ENCODE peak calls at places on chromosomes 5 and 9, in seven cellular contexts. W, C, L, H, Y, M and Q are unnamed samples.

GRCh38 chr9:35703906-35704672 is 14.4 kb upstream of the TPM2 start:
- DNase-seq in Y (no peak), W (no peak), M (no peak), C (no peak), H (no peak), L (no peak), Q (no peak)

GRCh38 chr5:17305964-17306725 is 88.7 kb downstream of the BASP1 start:
- DNase-seq in C (no peak), W (no peak), Y (no peak), H (no peak), L (peak; percentile 84), M (peak; percentile 72), Q (peak; percentile 64)

GRCh38 chr9:33164138-33164809 is 2.9 kb downstream of the B4GALT1 start:
- DNase-seq in C (no peak), H (no peak), M (no peak), W (no peak), L (no peak), Y (no peak), Q (no peak)

GRCh38 chr5:1054799-1055775 is 46.5 kb downstream of the NKD2 start:
- DNase-seq in L (no peak), C (no peak), M (no peak), W (no peak), Y (no peak), H (no peak), Q (no peak)

GRCh38 chr5:13250450-13251291 is 693.8 kb downstream of the DNAH5 start:
- DNase-seq in L (peak; percentile 6), C (no peak), W (no peak), H (no peak), Y (no peak), M (no peak), Q (no peak)

GRCh38 chr9:70110194-70111041 is 66.8 kb downstream of the MAMDC2 start:
- DNase-seq in L (peak; percentile 83), Y (no peak), H (no peak), M (no peak), C (peak; percentile 31), W (no peak), Q (no peak)

GRCh38 chr9:130354806-130355205 is 89.2 kb downstream of the HMCN2 start:
- DNase-seq in W (no peak), H (no peak), Y (no peak), C (no peak), M (no peak), L (no peak), Q (no peak)

GRCh38 chr5:72325566-72326297 is 5.6 kb downstream of the PTCD2 start:
- DNase-seq in C (no peak), L (peak; percentile 85), M (no peak), W (no peak), Y (no peak), H (no peak), Q (no peak)

GRCh38 chr9:81083821-81084512 is 605.4 kb downstream of the TLE1 start:
- DNase-seq in Y (no peak), M (no peak), L (peak; percentile 80), C (no peak), W (no peak), H (no peak), Q (no peak)

GRCh38 chr5:1380011-1380817 is 35.3 kb upstream of the CLPTM1L start:
- DNase-seq in W (peak; percentile 69), M (peak; percentile 90), H (no peak), L (peak; percentile 4), C (no peak), Y (no peak), Q (peak; percentile 91)

GRCh38 chr5:82620957-82621600 is 342.9 kb upstream of the RPS23 start:
- DNase-seq in M (no peak), L (no peak), C (no peak), H (no peak), W (no peak), Y (no peak), Q (no peak)

GRCh38 chr5:172364773-172365172 is 81.2 kb upstream of the UBTD2 start:
- DNase-seq in H (no peak), M (no peak), C (no peak), L (no peak), W (no peak), Y (no peak), Q (no peak)

GRCh38 chr5:122292357-122292756 is 19.7 kb upstream of the SNCAIP start:
- DNase-seq in W (no peak), Y (no peak), H (no peak), L (peak; percentile 74), C (peak; percentile 20), M (no peak), Q (no peak)

GRCh38 chr9:135525241-135526088 is 4.2 kb downstream of the LCN1 start:
- DNase-seq in C (no peak), L (no peak), M (peak; percentile 51), W (no peak), Y (no peak), H (no peak), Q (peak; percentile 30)

GRCh38 chr9:112249277-112249676 is 74.2 kb upstream of the SUSD1 start:
- DNase-seq in L (peak; percentile 39), Y (no peak), W (no peak), M (no peak), C (no peak), H (no peak), Q (no peak)

GRCh38 chr5:108341866-108342265 is 40.0 kb downstream of the FBXL17 start:
- DNase-seq in M (no peak), C (no peak), Y (no peak), W (no peak), L (peak; percentile 3), H (no peak), Q (no peak)

GRCh38 chr5:116626945-116627679 is 52.5 kb upstream of the SEMA6A start:
- DNase-seq in C (no peak), L (no peak), Y (no peak), W (no peak), M (no peak), H (no peak), Q (no peak)

GRCh38 chr5:66923457-66923856 is 273.1 kb downstream of the CD180 start:
- DNase-seq in L (no peak), M (no peak), C (no peak), Y (no peak), W (no peak), H (no peak), Q (no peak)

GRCh38 chr9:86713456-86713855 is 233.8 kb downstream of the GAS1 start:
- DNase-seq in H (no peak), W (no peak), C (no peak), Y (no peak), M (no peak), L (peak; percentile 83), Q (no peak)

GRCh38 chr5:161481922-161482321 is 64.6 kb downstream of the GABRB2 start:
- DNase-seq in C (no peak), M (no peak), W (no peak), Y (no peak), L (no peak), H (no peak), Q (no peak)

DNA sequence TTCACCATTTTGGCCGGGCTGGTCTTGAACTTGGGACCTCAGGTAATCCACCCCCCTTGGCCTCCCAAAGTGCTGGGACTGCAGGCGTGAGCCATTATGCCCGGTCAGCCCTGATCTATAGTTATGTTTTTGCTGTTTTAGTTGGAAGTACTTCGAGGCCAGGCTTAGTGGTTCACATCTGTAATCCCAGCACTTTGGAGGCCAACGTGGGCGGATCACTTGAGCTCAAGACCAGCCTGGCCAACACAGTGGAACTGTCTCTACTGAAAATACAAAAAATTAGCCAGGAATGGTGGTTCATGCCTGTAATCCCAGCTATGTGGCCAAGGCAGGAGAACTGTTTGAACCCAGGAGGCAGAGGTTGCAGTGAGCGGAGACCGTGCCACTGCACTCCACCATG is 2.0 kb downstream of the HSPA9 start:
- DNase-seq in C (no peak), Y (no peak), W (no peak), H (no peak), M (no peak), L (no peak), Q (no peak)
- H3K4me1 ChIP-seq in C (peaks cover 1% of the 10 kb centered on the region), Y (no peaks in the 10 kb centered on the region), W (peaks cover 34% of the 10 kb centered on the region), H (peaks cover 23% of the 10 kb centered on the region), M (peaks cover 14% of the 10 kb centered on the region), L (peaks cover 2% of the 10 kb centered on the region), Q (no peaks in the 10 kb centered on the region)

DNA sequence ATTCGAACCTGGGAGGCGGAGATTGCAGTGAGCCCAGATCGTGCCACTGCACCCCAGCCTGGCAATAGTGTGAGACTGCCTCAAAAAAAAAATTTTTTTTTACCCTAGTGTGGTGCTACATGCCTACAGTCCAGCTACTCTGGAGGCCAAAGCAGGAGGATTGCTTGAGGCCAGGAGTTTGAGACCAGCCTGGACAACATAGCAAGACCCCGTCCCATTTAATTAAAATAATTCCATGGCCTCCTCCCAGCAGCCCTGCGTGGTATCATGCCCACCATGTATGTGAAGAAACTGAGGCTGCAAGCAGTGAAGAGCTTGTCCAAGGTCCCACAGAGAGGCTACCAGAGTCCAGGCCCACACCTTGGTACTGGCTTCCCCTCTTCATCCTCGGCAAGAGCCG is 19.4 kb upstream of the PHYHD1 start:
- DNase-seq in L (no peak), Y (no peak), C (no peak), M (no peak), H (no peak), W (no peak), Q (no peak)
- H3K4me1 ChIP-seq in L (peaks cover 4% of the 10 kb centered on the region), Y (no peaks in the 10 kb centered on the region), C (no peaks in the 10 kb centered on the region), M (peaks cover 34% of the 10 kb centered on the region), H (peaks cover 33% of the 10 kb centered on the region), W (peaks cover 78% of the 10 kb centered on the region), Q (no peaks in the 10 kb centered on the region)

GRCh38 chr9:134366223-134367031 is 40.2 kb downstream of the RXRA start:
- DNase-seq in Y (no peak), W (no peak), H (no peak), L (peak; percentile 83), M (peak; percentile 94), C (peak; percentile 91), Q (no peak)
- H3K4me1 ChIP-seq in Y (peaks cover 1% of the 10 kb centered on the region), W (no peaks in the 10 kb centered on the region), H (peaks cover 26% of the 10 kb centered on the region), L (peaks cover 19% of the 10 kb centered on the region), M (peaks cover 54% of the 10 kb centered on the region), C (peaks cover 35% of the 10 kb centered on the region), Q (peaks cover 5% of the 10 kb centered on the region)

GRCh38 chr9:113389451-113389850 is 11.6 kb downstream of the ALAD start:
- DNase-seq in H (no peak), Y (no peak), M (peak; percentile 46), C (no peak), W (no peak), L (no peak), Q (no peak)
- H3K4me1 ChIP-seq in H (no peaks in the 10 kb centered on the region), Y (no peaks in the 10 kb centered on the region), M (no peaks in the 10 kb centered on the region), C (no peaks in the 10 kb centered on the region), W (no peaks in the 10 kb centered on the region), L (no peaks in the 10 kb centered on the region), Q (no peaks in the 10 kb centered on the region)